ENCODE peak calls at places on chromosomes 11 and 22, in four cellular contexts. V, H, P and E are unnamed samples. For H3K9me3, the result is how much of the 10 kb centered on the place peaks cover.

GRCh38 chr11:67320011-67320410 is 16.7 kb downstream of the SSH3 start:
- DNase-seq in V (no peak), H (no peak), P (no peak), E (no peak)

GRCh38 chr11:102047305-102047924 is at the start of gene CFAP300:
- DNase-seq in V (peak), H (no peak), P (peak), E (peak)

GRCh38 chr11:124670732-124671131 is 2.8 kb downstream of the SIAE start:
- DNase-seq in V (no peak), H (no peak), P (no peak), E (peak)

GRCh38 chr11:111819161-111820058 is 52.0 kb downstream of the ALG9 start:
- DNase-seq in V (no peak), H (no peak), P (no peak), E (no peak)

GRCh38 chr22:19622061-19622441 is 92.3 kb upstream of the SEPTIN5 start:
- DNase-seq in V (no peak), H (no peak), P (no peak), E (no peak)

GRCh38 chr11:16155448-16155847 is 200.9 kb downstream of the SOX6 start:
- DNase-seq in V (peak), H (no peak), P (no peak), E (no peak)

GRCh38 chr11:120068114-120068573 is 69.8 kb downstream of the TRIM29 start:
- DNase-seq in V (peak), H (no peak), P (no peak), E (no peak)

GRCh38 chr11:73308963-73309960 is 1.2 kb downstream of the ARHGEF17 start:
- DNase-seq in V (peak), H (no peak), P (peak), E (no peak)

GRCh38 chr22:22086501-22087158 is 104.0 kb upstream of the TOP3B start:
- DNase-seq in V (no peak), H (no peak), P (no peak), E (no peak)

GRCh38 chr11:2752923-2753322 is 53.1 kb upstream of the KCNQ1OT1 start:
- DNase-seq in V (no peak), H (no peak), P (no peak), E (no peak)
- H3K9me3 ChIP-seq in V (under half), H (under half), P (under half), E (under half)

DNA sequence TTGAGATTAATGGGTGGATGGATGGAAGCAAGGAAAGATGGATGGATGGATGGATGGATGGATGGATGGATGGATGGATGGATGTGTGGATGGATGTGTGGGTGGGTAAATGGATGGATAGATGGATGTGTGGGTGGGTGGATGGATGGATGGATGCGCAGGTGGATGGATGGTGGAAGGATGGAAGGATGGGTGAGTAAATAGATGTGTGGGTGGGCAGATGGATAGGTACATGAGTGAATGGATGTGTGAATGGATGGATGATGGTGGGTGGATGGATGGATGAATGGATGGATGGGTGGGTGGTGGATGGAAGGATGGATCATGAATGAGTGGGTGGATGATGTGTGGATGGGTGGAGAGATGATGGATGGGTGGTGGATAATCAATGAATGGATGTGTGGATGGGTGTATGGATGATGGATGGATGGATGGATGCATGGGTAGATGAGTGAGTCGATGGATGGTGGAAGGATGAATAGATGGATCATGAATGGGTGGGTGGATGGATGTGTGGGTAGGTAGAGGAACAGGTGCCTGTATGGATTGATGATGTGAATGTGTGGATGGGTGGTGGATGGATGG is 375.2 kb downstream of the BRD1 start:
- DNase-seq in V (no peak), H (no peak), P (no peak), E (no peak)
- H3K9me3 ChIP-seq in V (under half), H (under half), P (under half), E (under half)

DNA sequence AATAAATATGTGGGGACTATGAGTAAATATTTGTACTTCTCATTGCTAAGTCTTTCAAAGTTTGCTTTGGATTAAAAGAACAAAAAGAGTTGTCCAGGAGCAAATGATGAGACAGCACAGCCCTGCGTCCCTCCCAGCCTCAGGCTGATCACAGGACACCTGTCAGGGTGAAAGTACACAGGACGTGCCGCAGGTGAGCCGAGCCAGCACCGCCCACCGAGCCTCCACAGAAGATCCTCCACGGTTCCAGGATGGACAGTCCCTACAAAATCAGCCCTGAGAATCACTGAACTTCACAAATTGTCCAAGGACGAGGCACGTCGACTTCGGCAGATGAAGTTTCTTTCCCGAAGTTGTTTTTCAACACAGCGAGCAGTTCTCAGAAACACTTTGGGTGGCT is 661.5 kb downstream of the BRD1 start:
- DNase-seq in V (no peak), H (no peak), P (no peak), E (no peak)
- H3K9me3 ChIP-seq in V (half or more), H (under half), P (under half), E (under half)

GRCh38 chr11:55773138-55773537 is at the start of gene OR5D13:
- DNase-seq in V (no peak), H (no peak), P (no peak), E (no peak)
- H3K9me3 ChIP-seq in V (under half), H (under half), P (under half), E (under half)

GRCh38 chr22:48666620-48667019 is 1161.1 kb downstream of the BRD1 start:
- DNase-seq in V (no peak), H (no peak), P (no peak), E (no peak)

GRCh38 chr22:48665286-48666010 is 1162.2 kb downstream of the BRD1 start:
- DNase-seq in V (no peak), H (no peak), P (no peak), E (no peak)

GRCh38 chr22:48669226-48669625 is 1158.4 kb downstream of the BRD1 start:
- DNase-seq in V (no peak), H (no peak), P (no peak), E (no peak)

GRCh38 chr22:48664586-48664985 is 1163.1 kb downstream of the BRD1 start:
- DNase-seq in V (no peak), H (no peak), P (no peak), E (no peak)

DNA sequence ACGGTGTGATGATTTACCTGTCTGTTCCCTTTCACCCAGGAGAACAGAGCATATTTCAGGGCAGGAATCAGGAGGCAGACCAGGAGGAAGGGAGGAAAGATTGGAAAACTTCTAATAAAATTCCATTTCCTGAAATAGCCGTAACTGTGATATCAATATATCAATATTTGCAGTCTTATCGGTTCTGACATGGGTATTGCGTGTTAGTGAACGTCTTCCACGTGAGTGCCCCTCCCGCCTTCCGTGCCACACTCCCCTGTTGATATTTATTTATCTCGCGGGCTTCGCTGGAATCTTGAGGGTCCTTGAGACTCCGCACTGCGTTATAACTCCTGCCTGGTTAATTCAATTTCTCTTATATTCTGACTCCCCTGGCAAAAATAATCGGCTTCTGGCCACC is 1160.4 kb downstream of the BRD1 start:
- DNase-seq in V (no peak), H (no peak), P (no peak), E (no peak)
- H3K9me3 ChIP-seq in V (under half), H (under half), P (under half), E (under half)

GRCh38 chr11:105132716-105133511 is 6.7 kb downstream of the CARD18 start:
- DNase-seq in V (peak), H (no peak), P (no peak), E (no peak)
- H3K9me3 ChIP-seq in V (under half), H (under half), P (under half), E (under half)

DNA sequence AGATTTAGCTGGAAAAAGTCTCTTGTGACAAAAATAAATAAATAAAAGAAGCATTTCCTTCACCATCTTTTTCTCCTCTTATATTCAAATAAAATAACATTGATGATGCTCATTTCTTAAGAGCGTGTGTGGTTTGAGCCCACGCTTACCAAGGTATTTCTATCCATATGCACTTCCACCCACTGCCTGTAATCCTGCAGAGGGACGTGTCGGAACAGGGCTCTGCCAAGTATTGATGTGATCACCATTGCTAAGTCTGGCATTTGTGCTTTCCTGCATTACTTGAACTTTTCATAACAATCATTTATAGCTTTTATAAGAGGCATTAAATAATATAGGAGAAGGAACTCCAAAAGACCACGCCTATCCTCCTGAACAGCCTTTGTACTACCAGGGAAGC is 107.6 kb downstream of the SHANK2 start:
- DNase-seq in V (peak), H (no peak), P (no peak), E (no peak)
- H3K9me3 ChIP-seq in V (under half), H (under half), P (under half), E (under half)

DNA sequence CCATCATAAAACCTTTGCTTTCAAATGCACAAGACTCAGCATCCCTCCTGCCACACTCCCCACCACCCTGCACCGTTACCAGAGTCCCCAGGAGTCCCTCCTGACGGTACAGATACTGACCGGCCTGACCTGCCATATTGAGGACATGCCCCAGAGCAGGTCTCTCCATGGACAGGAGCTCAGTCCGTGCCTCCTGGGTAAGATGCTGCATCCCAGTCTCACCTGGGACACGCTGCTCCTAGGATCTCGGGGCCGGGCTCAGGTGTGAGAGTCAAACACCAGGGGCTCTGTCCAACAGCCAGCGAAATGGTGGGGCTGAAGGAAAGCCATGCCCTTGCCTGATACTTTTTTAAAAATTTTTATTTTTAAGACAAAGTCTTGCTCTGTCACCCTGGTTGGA is 328.3 kb downstream of the SHANK2 start:
- DNase-seq in V (no peak), H (no peak), P (no peak), E (no peak)
- H3K9me3 ChIP-seq in V (under half), H (under half), P (under half), E (under half)

GRCh38 chr11:54927704-54928103 is 221.1 kb downstream of the OR4A5 start:
- DNase-seq in V (no peak), H (no peak), P (no peak), E (no peak)

GRCh38 chr11:54930930-54931329 is 224.3 kb downstream of the OR4A5 start:
- DNase-seq in V (no peak), H (no peak), P (no peak), E (no peak)
- H3K9me3 ChIP-seq in V (under half), H (under half), P (under half), E (under half)